ENCODE peak calls at places on chromosome 6, in nine cellular contexts. One of them, this sample, is unnamed.

GRCh38 chr6:9040718-9041117 is 605.4 kb upstream of the SLC35B3 start:
- DNase-seq in mesothelial cell of epicardium: no peak
- DNase-seq in hepatocyte: no peak
- DNase-seq in astrocyte of the spinal cord: no peak
- DNase-seq in WTC11: no peak
- DNase-seq in fibroblast of mammary gland: no peak
- DNase-seq in neural progenitor cell: no peak
- DNase-seq in heart right ventricle: no peak
- DNase-seq in endothelial cell: no peak
- DNase-seq in this sample: no peak

GRCh38 chr6:122028933-122029332 is 370.5 kb upstream of the HSF2 start:
- DNase-seq in mesothelial cell of epicardium: no peak
- DNase-seq in hepatocyte: no peak
- DNase-seq in astrocyte of the spinal cord: no peak
- DNase-seq in WTC11: no peak
- DNase-seq in fibroblast of mammary gland: no peak
- DNase-seq in neural progenitor cell: no peak
- DNase-seq in heart right ventricle: no peak
- DNase-seq in endothelial cell: no peak
- DNase-seq in this sample: no peak

GRCh38 chr6:108531332-108531731 is 29.4 kb upstream of the FOXO3 start:
- DNase-seq in mesothelial cell of epicardium: no peak
- DNase-seq in hepatocyte: no peak
- DNase-seq in astrocyte of the spinal cord: no peak
- DNase-seq in WTC11: no peak
- DNase-seq in fibroblast of mammary gland: no peak
- DNase-seq in neural progenitor cell: no peak
- DNase-seq in heart right ventricle: no peak
- DNase-seq in endothelial cell: no peak
- DNase-seq in this sample: no peak

GRCh38 chr6:129889580-129889979 is 28.5 kb upstream of the TMEM244 start:
- DNase-seq in mesothelial cell of epicardium: no peak
- DNase-seq in hepatocyte: no peak
- DNase-seq in astrocyte of the spinal cord: peak
- DNase-seq in WTC11: no peak
- DNase-seq in fibroblast of mammary gland: peak
- DNase-seq in neural progenitor cell: no peak
- DNase-seq in heart right ventricle: no peak
- DNase-seq in endothelial cell: no peak
- DNase-seq in this sample: no peak

GRCh38 chr6:18244251-18244650 is 20.1 kb downstream of the DEK start:
- DNase-seq in mesothelial cell of epicardium: no peak
- DNase-seq in hepatocyte: no peak
- DNase-seq in astrocyte of the spinal cord: no peak
- DNase-seq in WTC11: no peak
- DNase-seq in fibroblast of mammary gland: no peak
- DNase-seq in neural progenitor cell: no peak
- DNase-seq in heart right ventricle: no peak
- DNase-seq in endothelial cell: no peak
- DNase-seq in this sample: no peak

GRCh38 chr6:136016228-136017225 is 165.0 kb downstream of the PDE7B start:
- DNase-seq in mesothelial cell of epicardium: no peak
- DNase-seq in hepatocyte: no peak
- DNase-seq in astrocyte of the spinal cord: peak
- DNase-seq in WTC11: no peak
- DNase-seq in fibroblast of mammary gland: peak
- DNase-seq in neural progenitor cell: no peak
- DNase-seq in heart right ventricle: no peak
- DNase-seq in endothelial cell: no peak
- DNase-seq in this sample: no peak

GRCh38 chr6:29762781-29763214 is 39.6 kb downstream of the HLA-F start:
- DNase-seq in mesothelial cell of epicardium: no peak
- DNase-seq in hepatocyte: no peak
- DNase-seq in astrocyte of the spinal cord: no peak
- DNase-seq in WTC11: no peak
- DNase-seq in fibroblast of mammary gland: peak
- DNase-seq in neural progenitor cell: no peak
- DNase-seq in heart right ventricle: no peak
- DNase-seq in endothelial cell: no peak
- DNase-seq in this sample: no peak

GRCh38 chr6:133236898-133237297 is 4.3 kb upstream of the EYA4 start:
- DNase-seq in mesothelial cell of epicardium: no peak
- DNase-seq in hepatocyte: no peak
- DNase-seq in astrocyte of the spinal cord: no peak
- DNase-seq in WTC11: no peak
- DNase-seq in fibroblast of mammary gland: peak
- DNase-seq in neural progenitor cell: no peak
- DNase-seq in heart right ventricle: no peak
- DNase-seq in endothelial cell: no peak
- DNase-seq in this sample: no peak

GRCh38 chr6:45715508-45715803 is 300.2 kb downstream of the CLIC5 start:
- DNase-seq in mesothelial cell of epicardium: no peak
- DNase-seq in hepatocyte: no peak
- DNase-seq in astrocyte of the spinal cord: no peak
- DNase-seq in WTC11: no peak
- DNase-seq in fibroblast of mammary gland: no peak
- DNase-seq in neural progenitor cell: no peak
- DNase-seq in heart right ventricle: no peak
- DNase-seq in endothelial cell: no peak
- DNase-seq in this sample: no peak

GRCh38 chr6:93663111-93663510 is 243.8 kb upstream of the EPHA7 start:
- DNase-seq in mesothelial cell of epicardium: no peak
- DNase-seq in hepatocyte: no peak
- DNase-seq in astrocyte of the spinal cord: peak
- DNase-seq in WTC11: no peak
- DNase-seq in fibroblast of mammary gland: no peak
- DNase-seq in neural progenitor cell: no peak
- DNase-seq in heart right ventricle: no peak
- DNase-seq in endothelial cell: no peak
- DNase-seq in this sample: no peak

GRCh38 chr6:26254666-26255176 is 110.3 kb upstream of the BTN3A2 start:
- DNase-seq in mesothelial cell of epicardium: no peak
- DNase-seq in hepatocyte: no peak
- DNase-seq in astrocyte of the spinal cord: no peak
- DNase-seq in WTC11: no peak
- DNase-seq in fibroblast of mammary gland: no peak
- DNase-seq in neural progenitor cell: no peak
- DNase-seq in heart right ventricle: no peak
- DNase-seq in endothelial cell: no peak
- DNase-seq in this sample: no peak

GRCh38 chr6:26260110-26260637 is 104.8 kb upstream of the BTN3A2 start:
- DNase-seq in mesothelial cell of epicardium: no peak
- DNase-seq in hepatocyte: peak
- DNase-seq in astrocyte of the spinal cord: no peak
- DNase-seq in WTC11: no peak
- DNase-seq in fibroblast of mammary gland: no peak
- DNase-seq in neural progenitor cell: no peak
- DNase-seq in heart right ventricle: no peak
- DNase-seq in endothelial cell: no peak
- DNase-seq in this sample: no peak

GRCh38 chr6:26260791-26261484 is 104.1 kb upstream of the BTN3A2 start:
- DNase-seq in mesothelial cell of epicardium: no peak
- DNase-seq in hepatocyte: no peak
- DNase-seq in astrocyte of the spinal cord: no peak
- DNase-seq in WTC11: no peak
- DNase-seq in fibroblast of mammary gland: no peak
- DNase-seq in neural progenitor cell: no peak
- DNase-seq in heart right ventricle: no peak
- DNase-seq in endothelial cell: no peak
- DNase-seq in this sample: no peak

GRCh38 chr6:26257272-26257671 is 107.7 kb upstream of the BTN3A2 start:
- DNase-seq in mesothelial cell of epicardium: no peak
- DNase-seq in hepatocyte: peak
- DNase-seq in astrocyte of the spinal cord: no peak
- DNase-seq in WTC11: no peak
- DNase-seq in fibroblast of mammary gland: no peak
- DNase-seq in neural progenitor cell: no peak
- DNase-seq in heart right ventricle: no peak
- DNase-seq in endothelial cell: no peak
- DNase-seq in this sample: no peak

GRCh38 chr6:26258199-26258977 is 106.6 kb upstream of the BTN3A2 start:
- DNase-seq in mesothelial cell of epicardium: no peak
- DNase-seq in hepatocyte: no peak
- DNase-seq in astrocyte of the spinal cord: no peak
- DNase-seq in WTC11: no peak
- DNase-seq in fibroblast of mammary gland: peak
- DNase-seq in neural progenitor cell: peak
- DNase-seq in heart right ventricle: no peak
- DNase-seq in endothelial cell: no peak
- DNase-seq in this sample: no peak
- TF ChIP-seq CTCF in mesothelial cell of epicardium: no peak
- TF ChIP-seq CTCF in hepatocyte: peak
- TF ChIP-seq CTCF in astrocyte of the spinal cord: peak
- TF ChIP-seq CTCF in WTC11: no peak
- TF ChIP-seq CTCF in fibroblast of mammary gland: peak
- TF ChIP-seq CTCF in neural progenitor cell: peak
- TF ChIP-seq CTCF in heart right ventricle: no peak
- TF ChIP-seq CTCF in endothelial cell: no peak
- TF ChIP-seq CTCF in this sample: no peak

DNA sequence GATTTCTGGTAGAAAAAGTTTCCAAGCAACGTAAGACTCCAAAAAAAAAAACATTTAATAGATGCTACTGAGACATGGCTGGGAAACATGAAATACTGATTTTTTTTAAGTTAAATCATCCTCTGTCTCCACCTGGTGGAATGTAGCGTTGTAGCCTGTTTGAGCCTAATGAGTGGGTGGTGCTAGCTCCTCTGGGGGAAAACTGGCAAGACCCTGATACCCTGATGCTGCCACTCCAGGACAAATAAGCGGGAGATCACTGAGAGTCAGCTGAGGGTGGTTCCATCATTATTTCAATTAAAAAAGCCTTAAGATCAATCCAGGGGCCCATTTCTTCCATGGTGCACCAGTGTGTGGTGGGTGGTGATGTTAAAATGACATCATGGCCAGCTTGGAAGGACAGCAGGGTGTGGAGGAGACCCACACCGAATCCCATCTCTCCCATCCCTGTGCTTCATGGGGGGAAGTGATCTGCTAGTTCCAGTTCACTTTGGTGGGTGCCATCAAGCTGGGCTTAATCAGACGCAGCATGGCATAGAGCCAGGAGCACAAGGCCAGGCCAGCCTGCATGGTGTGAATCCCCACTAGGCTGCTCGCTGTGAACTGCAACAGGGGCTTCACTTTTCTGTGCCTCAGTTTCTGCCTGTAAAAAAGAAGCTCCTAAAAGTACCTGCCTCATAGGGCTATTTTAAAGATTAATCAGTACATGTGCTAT is 12.8 kb upstream of the MRPS10 start:
- DNase-seq in mesothelial cell of epicardium: no peak
- DNase-seq in hepatocyte: no peak
- DNase-seq in astrocyte of the spinal cord: peak
- DNase-seq in WTC11: no peak
- DNase-seq in fibroblast of mammary gland: no peak
- DNase-seq in neural progenitor cell: no peak
- DNase-seq in heart right ventricle: no peak
- DNase-seq in endothelial cell: no peak
- DNase-seq in this sample: no peak
- TF ChIP-seq CTCF in mesothelial cell of epicardium: no peak
- TF ChIP-seq CTCF in hepatocyte: peak
- TF ChIP-seq CTCF in astrocyte of the spinal cord: peak
- TF ChIP-seq CTCF in WTC11: no peak
- TF ChIP-seq CTCF in fibroblast of mammary gland: peak
- TF ChIP-seq CTCF in neural progenitor cell: peak
- TF ChIP-seq CTCF in heart right ventricle: peak
- TF ChIP-seq CTCF in endothelial cell: no peak
- TF ChIP-seq CTCF in this sample: no peak

DNA sequence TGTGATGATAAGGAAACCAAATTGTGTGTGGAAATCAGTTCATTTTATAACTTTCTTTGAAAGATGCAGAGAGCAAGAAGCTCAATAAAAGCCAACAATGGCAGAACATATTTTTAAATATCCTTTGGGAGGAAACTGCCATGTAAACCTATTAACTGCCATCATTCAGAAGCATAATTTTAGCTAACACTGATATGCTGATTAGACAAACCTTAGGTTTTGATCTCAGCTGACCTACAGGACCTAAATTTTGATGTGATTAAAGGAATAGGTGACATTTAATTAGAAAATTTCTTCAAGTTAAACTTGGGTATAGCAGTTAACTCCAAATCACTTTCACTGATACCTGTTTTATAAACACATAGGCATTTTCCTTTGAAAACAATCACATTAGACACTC is 187.1 kb downstream of the TFAP2B start:
- DNase-seq in mesothelial cell of epicardium: no peak
- DNase-seq in hepatocyte: no peak
- DNase-seq in astrocyte of the spinal cord: no peak
- DNase-seq in WTC11: no peak
- DNase-seq in fibroblast of mammary gland: no peak
- DNase-seq in neural progenitor cell: no peak
- DNase-seq in heart right ventricle: no peak
- DNase-seq in endothelial cell: no peak
- DNase-seq in this sample: no peak
- TF ChIP-seq CTCF in mesothelial cell of epicardium: no peak
- TF ChIP-seq CTCF in hepatocyte: no peak
- TF ChIP-seq CTCF in astrocyte of the spinal cord: no peak
- TF ChIP-seq CTCF in WTC11: no peak
- TF ChIP-seq CTCF in fibroblast of mammary gland: no peak
- TF ChIP-seq CTCF in neural progenitor cell: no peak
- TF ChIP-seq CTCF in heart right ventricle: no peak
- TF ChIP-seq CTCF in endothelial cell: no peak
- TF ChIP-seq CTCF in this sample: no peak

GRCh38 chr6:165723326-165723725 is 60.3 kb upstream of the PDE10A start:
- DNase-seq in mesothelial cell of epicardium: no peak
- DNase-seq in hepatocyte: no peak
- DNase-seq in astrocyte of the spinal cord: no peak
- DNase-seq in WTC11: no peak
- DNase-seq in fibroblast of mammary gland: no peak
- DNase-seq in neural progenitor cell: no peak
- DNase-seq in heart right ventricle: no peak
- DNase-seq in endothelial cell: no peak
- DNase-seq in this sample: no peak
- TF ChIP-seq CTCF in mesothelial cell of epicardium: no peak
- TF ChIP-seq CTCF in hepatocyte: no peak
- TF ChIP-seq CTCF in astrocyte of the spinal cord: no peak
- TF ChIP-seq CTCF in WTC11: no peak
- TF ChIP-seq CTCF in fibroblast of mammary gland: no peak
- TF ChIP-seq CTCF in neural progenitor cell: no peak
- TF ChIP-seq CTCF in heart right ventricle: no peak
- TF ChIP-seq CTCF in endothelial cell: no peak
- TF ChIP-seq CTCF in this sample: no peak

This sample was measured in activated B cell treated with CpG ODN at 0.5 μM for 24 hours.